ENCODE peak calls at places on chromosomes 5 and 9, in six cellular contexts. Q, V, R, X, K and H are unnamed samples.

GRCh38 chr5:95726811-95727763 is 4.0 kb upstream of the RHOBTB3 start:
- DNase-seq in Q (no peak), V (no peak), R (no peak), X (no peak), K (no peak), H (no peak)

GRCh38 chr9:38085308-38085707 is 16.3 kb upstream of the SHB start:
- DNase-seq in Q (no peak), V (no peak), R (no peak), X (no peak), K (no peak), H (no peak)

GRCh38 chr5:166957763-166958162 is 1333.7 kb upstream of the WWC1 start:
- DNase-seq in Q (no peak), V (no peak), R (no peak), X (no peak), K (no peak), H (no peak)

GRCh38 chr5:128682669-128683068 is 144.6 kb upstream of the FBN2 start:
- DNase-seq in Q (no peak), V (no peak), R (no peak), X (no peak), K (no peak), H (no peak)

GRCh38 chr5:134000696-134001453 is 3.9 kb downstream of the VDAC1 start:
- DNase-seq in Q (no peak), V (no peak), R (no peak), X (no peak), K (no peak), H (no peak)

GRCh38 chr9:114114364-114114763 is 15.3 kb upstream of the KIF12 start:
- DNase-seq in Q (peak; percentile 22), V (no peak), R (no peak), X (no peak), K (peak; percentile 63), H (no peak)

GRCh38 chr5:34016243-34016642 is 8.4 kb upstream of the AMACR start:
- DNase-seq in Q (no peak), V (no peak), R (no peak), X (no peak), K (no peak), H (no peak)

GRCh38 chr9:33233659-33234335 is 6.2 kb upstream of the SPINK4 start:
- DNase-seq in Q (peak; percentile 90), V (no peak), R (peak; percentile 86), X (no peak), K (peak; percentile 99), H (peak; percentile 46)

GRCh38 chr9:106885451-106885850 is 22.5 kb downstream of the ZNF462 start:
- DNase-seq in Q (peak; percentile 75), V (no peak), R (no peak), X (peak; percentile 47), K (peak; percentile 95), H (peak; percentile 31)

GRCh38 chr5:53151713-53152458 is 42.3 kb upstream of the MOCS2 start:
- DNase-seq in Q (peak; percentile 86), V (no peak), R (no peak), X (no peak), K (peak; percentile 93), H (peak; percentile 63)

GRCh38 chr9:21506910-21507795 is 25.0 kb upstream of the IFNE start:
- DNase-seq in Q (peak; percentile 91), V (no peak), R (peak; percentile 37), X (peak; percentile 96), K (peak; percentile 91), H (peak; percentile 12)

GRCh38 chr9:73132034-73132776 is 19.5 kb upstream of the ANXA1 start:
- DNase-seq in Q (peak; percentile 77), V (peak; percentile 60), R (peak; percentile 67), X (peak; percentile 95), K (peak; percentile 85), H (peak; percentile 79)

GRCh38 chr5:57383093-57383861 is 99.3 kb downstream of the ACTBL2 start:
- DNase-seq in Q (peak; percentile 89), V (no peak), R (peak; percentile 62), X (peak; percentile 96), K (peak; percentile 99), H (peak; percentile 80)

GRCh38 chr5:131679911-131680310 is 44.9 kb upstream of the RAPGEF6 start:
- DNase-seq in Q (peak; percentile 91), V (no peak), R (no peak), X (no peak), K (peak; percentile 75), H (peak; percentile 15)

GRCh38 chr5:138760448-138761110 is 7.4 kb downstream of the CTNNA1 start:
- DNase-seq in Q (peak; percentile 31), V (no peak), R (no peak), X (no peak), K (peak; percentile 29), H (no peak)
- H3K4me2 ChIP-seq in Q (peak overlapping the region; percentile 44), V (no peak overlapping the region), R (no peak overlapping the region), X (no peak overlapping the region), K (no peak overlapping the region), H (no peak overlapping the region)

DNA sequence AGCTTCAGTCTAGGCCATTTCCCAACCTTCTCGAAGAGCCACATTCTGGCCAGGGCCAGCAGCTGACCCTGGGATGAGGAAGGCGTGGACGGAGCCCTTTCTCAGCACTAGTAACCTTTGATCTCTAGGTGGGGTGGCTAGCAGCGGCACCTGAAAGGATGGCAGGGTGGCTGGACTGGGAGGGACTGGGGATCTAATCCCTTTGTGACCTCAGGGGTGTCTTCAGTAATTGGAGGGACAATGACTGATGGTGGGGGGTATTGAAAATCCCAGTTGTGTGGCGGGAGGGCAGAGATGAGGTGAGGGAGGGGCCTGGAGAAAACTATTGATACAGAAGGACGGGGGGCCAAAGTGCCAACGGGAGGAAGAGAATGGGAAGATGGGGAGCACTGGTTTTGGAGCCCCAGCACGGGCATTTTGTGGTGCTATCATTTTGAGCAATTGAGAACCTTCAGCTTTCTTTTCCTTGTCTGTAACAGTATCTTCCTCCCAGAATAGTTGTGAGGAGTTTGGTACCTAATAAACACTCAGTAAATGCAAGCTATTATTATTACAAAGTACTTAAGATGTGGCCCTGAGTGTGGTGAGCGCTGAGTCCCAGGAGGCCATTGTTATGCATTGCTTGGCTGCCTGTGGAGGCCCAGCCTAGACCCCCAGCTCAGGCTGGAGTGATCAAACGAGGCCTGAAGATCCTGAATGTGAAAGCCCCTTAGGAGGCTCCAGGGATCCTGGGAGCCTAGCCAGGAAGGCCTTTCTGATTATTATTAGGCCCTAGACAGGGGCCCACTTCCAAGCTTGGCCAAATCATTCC is 37.3 kb upstream of the UBE2D2 start:
- DNase-seq in Q (no peak), V (peak; percentile 46), R (no peak), X (no peak), K (no peak), H (no peak)
- H3K4me3 ChIP-seq in Q (no peak overlapping the region), V (no peak overlapping the region), R (no peak overlapping the region), X (no peak overlapping the region), K (no peak overlapping the region), H (no peak overlapping the region)

GRCh38 chr9:27408523-27408922 is 111.6 kb upstream of the EQTN start:
- DNase-seq in Q (no peak), V (no peak), R (no peak), X (peak; percentile 43), K (no peak), H (no peak)

GRCh38 chr9:27412081-27412480 is 112.0 kb upstream of the IFNK start:
- DNase-seq in Q (no peak), V (no peak), R (no peak), X (peak; percentile 92), K (no peak), H (no peak)

GRCh38 chr9:27413507-27414214 is 110.4 kb upstream of the IFNK start:
- DNase-seq in Q (no peak), V (no peak), R (no peak), X (no peak), K (no peak), H (no peak)

GRCh38 chr9:27412963-27413362 is 111.1 kb upstream of the IFNK start:
- DNase-seq in Q (no peak), V (no peak), R (no peak), X (no peak), K (no peak), H (no peak)

DNA sequence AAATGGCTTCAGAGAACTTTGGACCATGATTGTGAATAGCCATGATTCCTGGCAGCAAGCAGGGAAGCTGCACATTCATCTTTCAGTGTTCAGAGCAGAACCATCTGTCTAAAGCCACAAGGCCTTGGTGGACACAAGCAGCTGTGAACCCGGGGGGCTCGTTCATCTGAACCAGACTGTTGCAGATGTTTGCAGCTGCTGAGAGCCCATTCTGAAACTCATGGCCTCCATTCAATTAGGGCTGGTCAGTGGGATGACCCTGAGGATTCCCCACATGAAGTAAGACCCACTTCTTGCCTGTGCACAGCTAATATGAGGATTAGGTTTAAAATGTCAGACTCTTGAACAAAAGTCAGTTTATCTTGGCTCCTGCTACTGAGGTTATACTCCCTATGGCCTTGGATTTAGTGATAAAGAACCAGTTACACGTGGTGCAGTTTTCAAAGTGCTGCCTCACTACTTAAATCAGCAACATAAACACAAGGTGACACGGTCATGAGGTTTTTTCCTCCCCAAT is 109.8 kb upstream of the IFNK start:
- DNase-seq in Q (no peak), V (no peak), R (no peak), X (no peak), K (no peak), H (no peak)
- H3K4me2 ChIP-seq in Q (no peak overlapping the region), V (no peak overlapping the region), R (no peak overlapping the region), X (no peak overlapping the region), K (no peak overlapping the region), H (peak overlapping the region; percentile 30)

GRCh38 chr5:32540446-32540845 is 44.9 kb upstream of the SUB1 start:
- DNase-seq in Q (no peak), V (no peak), R (no peak), X (no peak), K (no peak), H (no peak)
- H3K4me3 ChIP-seq in Q (no peak overlapping the region), V (no peak overlapping the region), R (no peak overlapping the region), X (no peak overlapping the region), K (no peak overlapping the region), H (no peak overlapping the region)

DNA sequence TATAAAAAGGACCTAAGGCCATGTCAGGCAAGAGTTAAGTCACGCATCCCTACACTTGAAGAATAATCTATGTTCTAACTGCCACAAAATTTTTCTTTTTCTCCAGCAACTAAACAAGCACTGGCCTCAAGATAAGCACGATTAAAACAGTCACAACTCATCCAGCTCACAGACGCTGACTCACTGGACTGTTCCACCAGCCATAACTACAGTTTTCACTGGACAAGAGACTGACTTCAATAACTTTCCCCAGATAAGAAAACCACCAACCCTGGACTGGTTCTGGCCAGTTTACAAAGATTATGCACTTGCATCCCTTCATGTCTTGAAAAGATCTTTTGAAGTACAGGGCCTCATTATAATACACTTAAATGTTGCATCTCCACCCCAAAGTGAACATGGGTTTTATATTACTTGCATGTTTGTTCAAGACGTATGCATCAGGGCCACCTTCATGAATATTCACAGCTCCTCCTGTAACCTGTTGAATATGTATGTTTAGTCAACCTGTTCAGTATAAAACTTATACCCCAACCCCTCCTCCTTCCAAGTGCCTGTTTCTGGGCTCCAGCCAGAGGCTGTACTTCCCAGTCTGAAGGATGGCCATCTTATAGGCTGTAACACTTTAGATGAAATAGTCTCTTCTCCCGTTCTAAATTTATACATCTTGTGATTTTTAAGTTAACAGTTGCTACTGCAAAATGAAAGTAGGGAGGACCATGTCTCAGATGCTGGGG is 129.3 kb upstream of the EPB41L4A start:
- DNase-seq in Q (peak; percentile 96), V (no peak), R (no peak), X (no peak), K (peak; percentile 83), H (peak; percentile 82)
- H3K4me2 ChIP-seq in Q (peak overlapping the region; percentile 44), V (no peak overlapping the region), R (no peak overlapping the region), X (no peak overlapping the region), K (peak overlapping the region; percentile 30), H (peak overlapping the region; percentile 4)

DNA sequence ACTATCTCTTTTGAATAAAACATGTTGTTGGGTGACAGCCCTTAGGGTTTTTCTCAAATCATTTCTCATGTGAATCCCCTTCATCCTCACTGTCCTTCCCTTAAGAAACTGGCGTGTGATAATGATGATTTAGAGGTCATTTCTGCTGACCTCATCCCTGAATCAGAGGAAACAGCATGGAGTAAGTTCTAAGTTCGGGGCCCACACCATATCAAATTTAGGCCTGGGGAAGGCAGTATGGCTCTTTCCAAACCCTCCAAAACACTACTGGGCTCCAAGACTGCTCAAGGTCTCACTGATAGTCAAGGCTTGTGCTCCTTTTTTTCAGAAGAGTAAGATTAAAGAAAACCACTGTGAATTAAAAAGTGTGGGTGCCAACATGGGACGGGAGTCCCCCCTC is 872 bp upstream of the SMIM3 start:
- DNase-seq in Q (no peak), V (no peak), R (no peak), X (no peak), K (no peak), H (no peak)
- H3K4me3 ChIP-seq in Q (peak overlapping the region; percentile 78), V (peak overlapping the region; percentile 72), R (peak overlapping the region; percentile 73), X (no peak overlapping the region), K (no peak overlapping the region), H (no peak overlapping the region)